ENCODE peak calls at places on chromosomes 7 and 10, in ten cellular contexts. E, T, S, Y, U, W, J, H, B and Q are unnamed samples.

GRCh38 chr7:64951250-64951848 is 39.5 kb downstream of the ZNF117 start:
- DNase-seq in J (no peak), W (no peak), Y (peak; percentile 55), S (peak; percentile 51), U (no peak), H (no peak), E (peak; percentile 44), B (peak; percentile 48), T (peak; percentile 70), Q (peak; percentile 73)

GRCh38 chr7:922334-923107 is 32.0 kb downstream of the ADAP1 start:
- DNase-seq in E (no peak), U (peak; percentile 75), T (peak; percentile 82), B (no peak), W (no peak), S (no peak), H (peak; percentile 79), Y (no peak), J (no peak), Q (no peak)

GRCh38 chr10:101694674-101695403 is at the start of gene FBXW4:
- DNase-seq in Y (peak; percentile 55), U (peak; percentile 90), J (peak; percentile 81), E (no peak), B (peak; percentile 43), H (peak; percentile 85), W (peak; percentile 67), T (peak; percentile 79), S (no peak), Q (no peak)

GRCh38 chr10:12631787-12632562 is 282.6 kb downstream of the CAMK1D start:
- DNase-seq in U (no peak), W (no peak), B (no peak), Y (no peak), J (no peak), S (no peak), E (no peak), H (no peak), T (no peak), Q (no peak)

GRCh38 chr7:17130281-17131059 is 168.0 kb upstream of the AHR start:
- DNase-seq in S (no peak), T (no peak), B (peak; percentile 74), U (no peak), Y (peak; percentile 59), J (no peak), H (no peak), W (peak; percentile 4), E (peak; percentile 94), Q (no peak)

GRCh38 chr7:150451097-150451793 is 815 bp downstream of the GIMAP8 start:
- DNase-seq in E (no peak), U (peak; percentile 90), S (no peak), W (no peak), T (no peak), H (peak; percentile 80), Y (no peak), B (no peak), J (peak; percentile 48), Q (no peak)

GRCh38 chr7:101200862-101201599 is at the start of gene MOGAT3:
- DNase-seq in E (no peak), W (no peak), H (no peak), U (no peak), Y (no peak), T (no peak), S (no peak), J (no peak), B (no peak), Q (no peak)

GRCh38 chr7:20190588-20190987 is 26.6 kb downstream of the MACC1 start:
- DNase-seq in Y (no peak), S (no peak), J (no peak), E (no peak), B (no peak), U (no peak), H (no peak), W (no peak), T (no peak), Q (no peak)

GRCh38 chr10:79904671-79905321 is 44.1 kb downstream of the SFTPD start:
- DNase-seq in B (peak; percentile 78), W (peak; percentile 80), H (peak; percentile 82), T (peak; percentile 72), E (peak; percentile 62), Y (no peak), U (peak; percentile 90), J (peak; percentile 28), S (peak; percentile 29), Q (peak; percentile 7)

GRCh38 chr7:89661876-89662275 is 492.4 kb upstream of the STEAP1 start:
- DNase-seq in S (peak; percentile 31), W (no peak), H (no peak), Y (no peak), U (no peak), J (no peak), T (no peak), E (no peak), B (no peak), Q (no peak)

GRCh38 chr10:50362547-50363125 is 111.3 kb upstream of the ASAH2 start:
- DNase-seq in S (no peak), H (no peak), W (no peak), J (no peak), T (peak; percentile 23), U (no peak), Y (peak; percentile 36), E (no peak), B (no peak), Q (no peak)

GRCh38 chr7:1919539-1920265 is 249.6 kb downstream of the ELFN1 start:
- DNase-seq in H (no peak), W (no peak), Y (no peak), E (no peak), B (no peak), J (peak; percentile 20), U (no peak), T (peak; percentile 70), S (no peak), Q (no peak)

GRCh38 chr7:33423646-33424020 is 294.3 kb downstream of the BBS9 start:
- DNase-seq in S (no peak), B (peak; percentile 4), U (no peak), J (no peak), Y (peak; percentile 12), E (no peak), T (peak; percentile 61), H (no peak), W (peak; percentile 35), Q (no peak)

GRCh38 chr7:111012152-111012551 is 78.8 kb upstream of the LRRN3 start:
- DNase-seq in Y (peak; percentile 66), E (no peak), S (no peak), T (no peak), U (no peak), B (peak; percentile 10), H (no peak), W (no peak), J (no peak), Q (no peak)

GRCh38 chr10:5619366-5620211 is 46.8 kb downstream of the ASB13 start:
- DNase-seq in W (no peak), Y (no peak), T (peak; percentile 12), U (peak; percentile 84), J (no peak), E (no peak), H (no peak), S (no peak), B (no peak), Q (no peak)

GRCh38 chr7:92681633-92682032 is 91.4 kb upstream of the FAM133B start:
- DNase-seq in J (no peak), T (no peak), Y (no peak), B (no peak), W (no peak), E (no peak), H (no peak), U (no peak), S (no peak), Q (no peak)

GRCh38 chr10:37860494-37861190 is 3.2 kb upstream of the ZNF248 start:
- DNase-seq in S (peak; percentile 20), Y (peak; percentile 27), B (peak; percentile 48), U (no peak), H (no peak), W (no peak), T (peak; percentile 33), J (no peak), E (no peak), Q (no peak)

GRCh38 chr10:28326516-28327493 is 23.9 kb upstream of the MPP7 start:
- DNase-seq in J (no peak), E (peak; percentile 67), H (no peak), W (no peak), U (no peak), B (peak; percentile 25), T (no peak), Y (peak; percentile 31), S (no peak), Q (no peak)

GRCh38 chr7:4797858-4798705 is 22.7 kb downstream of the AP5Z1 start:
- DNase-seq in U (no peak), T (peak; percentile 74), J (peak; percentile 37), H (peak; percentile 91), B (peak; percentile 37), Y (peak; percentile 36), S (no peak), W (peak; percentile 88), E (no peak), Q (peak; percentile 28)

GRCh38 chr10:986881-987634 is 1.2 kb upstream of the GTPBP4 start:
- DNase-seq in H (no peak), Y (no peak), B (peak; percentile 94), E (peak; percentile 58), J (no peak), T (peak; percentile 57), U (peak; percentile 48), W (no peak), S (peak; percentile 89), Q (no peak)

GRCh38 chr7:66682350-66683093 is 53.8 kb downstream of the KCTD7 start:
- DNase-seq in S (peak; percentile 27), T (peak; percentile 44), J (no peak), H (peak; percentile 66), E (peak; percentile 23), B (peak; percentile 57), W (peak; percentile 45), U (peak; percentile 85), Y (peak; percentile 23), Q (no peak)

GRCh38 chr7:151117565-151117964 is 31.3 kb downstream of the AGAP3 start:
- DNase-seq in Y (no peak), W (no peak), T (no peak), H (no peak), S (no peak), E (no peak), U (no peak), B (no peak), J (no peak), Q (no peak)

GRCh38 chr7:2373646-2374045 is 19.0 kb downstream of the EIF3B start:
- DNase-seq in W (no peak), S (no peak), H (no peak), T (no peak), B (no peak), Y (no peak), U (no peak), E (no peak), J (no peak), Q (no peak)

GRCh38 chr7:96837583-96837982 is 127.9 kb upstream of the SEM1 start:
- DNase-seq in U (no peak), J (no peak), W (no peak), E (no peak), H (no peak), Y (no peak), T (peak; percentile 81), S (no peak), B (no peak), Q (no peak)

GRCh38 chr10:17290226-17290625 is 62.2 kb downstream of the VIM start:
- DNase-seq in B (peak; percentile 7), W (no peak), E (no peak), S (no peak), J (no peak), Y (peak; percentile 57), U (no peak), H (no peak), T (peak; percentile 6), Q (no peak)